ENCODE peak calls at places on chromosomes 1 and 21, in eight cellular contexts. One of them, this sample, is unnamed. For H3K4me1, the result is how much of the 10 kb centered on the place peaks cover.

GRCh38 chr1:96538883-96539282 is 182.7 kb upstream of the PTBP2 start:
- DNase-seq in HCT116: no peak
- DNase-seq in neural progenitor cell: no peak
- DNase-seq in GM12878: no peak
- DNase-seq in MM.1S: no peak
- DNase-seq in neuronal stem cell: no peak
- DNase-seq in SK-N-SH: peak
- DNase-seq in endothelial cell of umbilical vein: no peak
- DNase-seq in this sample: peak

GRCh38 chr1:146012703-146013565 is 8.6 kb downstream of the HJV start:
- DNase-seq in HCT116: peak
- DNase-seq in neural progenitor cell: peak
- DNase-seq in GM12878: no peak
- DNase-seq in MM.1S: peak
- DNase-seq in neuronal stem cell: peak
- DNase-seq in SK-N-SH: peak
- DNase-seq in endothelial cell of umbilical vein: peak
- DNase-seq in this sample: peak

GRCh38 chr1:166089804-166090203 is 77.0 kb downstream of the FAM78B start:
- DNase-seq in HCT116: no peak
- DNase-seq in neural progenitor cell: no peak
- DNase-seq in GM12878: peak
- DNase-seq in MM.1S: peak
- DNase-seq in neuronal stem cell: no peak
- DNase-seq in SK-N-SH: peak
- DNase-seq in endothelial cell of umbilical vein: no peak
- DNase-seq in this sample: no peak

GRCh38 chr1:225767591-225768540 is 9.8 kb upstream of the SRP9 start:
- DNase-seq in HCT116: no peak
- DNase-seq in neural progenitor cell: no peak
- DNase-seq in GM12878: no peak
- DNase-seq in MM.1S: no peak
- DNase-seq in neuronal stem cell: no peak
- DNase-seq in SK-N-SH: no peak
- DNase-seq in endothelial cell of umbilical vein: peak
- DNase-seq in this sample: peak

GRCh38 chr21:37828515-37828914 is 87.7 kb downstream of the KCNJ6 start:
- DNase-seq in HCT116: no peak
- DNase-seq in neural progenitor cell: no peak
- DNase-seq in GM12878: no peak
- DNase-seq in MM.1S: no peak
- DNase-seq in neuronal stem cell: no peak
- DNase-seq in SK-N-SH: no peak
- DNase-seq in endothelial cell of umbilical vein: no peak
- DNase-seq in this sample: no peak

GRCh38 chr1:25195835-25196234 is 36.5 kb downstream of the SYF2 start:
- DNase-seq in HCT116: no peak
- DNase-seq in neural progenitor cell: no peak
- DNase-seq in GM12878: no peak
- DNase-seq in MM.1S: no peak
- DNase-seq in neuronal stem cell: no peak
- DNase-seq in SK-N-SH: no peak
- DNase-seq in endothelial cell of umbilical vein: no peak
- DNase-seq in this sample: no peak

GRCh38 chr1:224333939-224334701 is 4.1 kb upstream of the NVL start:
- DNase-seq in HCT116: no peak
- DNase-seq in neural progenitor cell: no peak
- DNase-seq in GM12878: peak
- DNase-seq in MM.1S: no peak
- DNase-seq in neuronal stem cell: no peak
- DNase-seq in SK-N-SH: no peak
- DNase-seq in endothelial cell of umbilical vein: peak
- DNase-seq in this sample: peak

GRCh38 chr1:54774820-54775498 is 10.6 kb upstream of the PARS2 start:
- DNase-seq in HCT116: peak
- DNase-seq in neural progenitor cell: peak
- DNase-seq in GM12878: no peak
- DNase-seq in MM.1S: peak
- DNase-seq in neuronal stem cell: peak
- DNase-seq in SK-N-SH: peak
- DNase-seq in endothelial cell of umbilical vein: peak
- DNase-seq in this sample: peak

GRCh38 chr21:31618696-31619430 is 40.6 kb upstream of the SOD1 start:
- DNase-seq in HCT116: no peak
- DNase-seq in neural progenitor cell: no peak
- DNase-seq in GM12878: no peak
- DNase-seq in MM.1S: no peak
- DNase-seq in neuronal stem cell: no peak
- DNase-seq in SK-N-SH: no peak
- DNase-seq in endothelial cell of umbilical vein: no peak
- DNase-seq in this sample: peak

GRCh38 chr1:57674803-57675202 is 250.9 kb upstream of the DAB1 start:
- DNase-seq in HCT116: no peak
- DNase-seq in neural progenitor cell: no peak
- DNase-seq in GM12878: no peak
- DNase-seq in MM.1S: no peak
- DNase-seq in neuronal stem cell: no peak
- DNase-seq in SK-N-SH: no peak
- DNase-seq in endothelial cell of umbilical vein: no peak
- DNase-seq in this sample: peak

GRCh38 chr1:154237880-154238506 is 17.2 kb downstream of the UBAP2L start:
- DNase-seq in HCT116: no peak
- DNase-seq in neural progenitor cell: no peak
- DNase-seq in GM12878: no peak
- DNase-seq in MM.1S: no peak
- DNase-seq in neuronal stem cell: no peak
- DNase-seq in SK-N-SH: no peak
- DNase-seq in endothelial cell of umbilical vein: no peak
- DNase-seq in this sample: no peak

DNA sequence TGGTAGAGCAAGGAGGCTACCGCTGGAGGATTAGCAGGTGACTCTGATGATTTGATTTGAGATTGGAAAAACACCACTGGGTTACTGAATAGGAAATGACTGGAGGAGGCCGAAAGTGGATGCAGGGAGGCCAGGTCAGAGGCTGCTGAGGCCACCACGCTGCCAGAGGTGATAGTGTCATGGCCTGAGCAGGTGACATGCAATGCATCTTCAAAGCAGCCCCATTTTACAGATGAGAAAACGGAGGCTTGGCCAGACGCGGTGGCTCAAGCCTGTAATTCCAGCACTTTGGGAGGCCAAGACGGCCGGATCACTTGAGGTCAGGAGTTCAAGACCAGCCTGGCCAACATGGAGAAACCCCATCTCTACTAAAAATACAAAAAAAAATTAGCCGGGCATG is 12.8 kb downstream of the C1orf167 start:
- DNase-seq in HCT116: no peak
- DNase-seq in neural progenitor cell: no peak
- DNase-seq in GM12878: no peak
- DNase-seq in MM.1S: no peak
- DNase-seq in neuronal stem cell: no peak
- DNase-seq in SK-N-SH: no peak
- DNase-seq in endothelial cell of umbilical vein: no peak
- DNase-seq in this sample: no peak
- H3K4me1 ChIP-seq in HCT116: under half
- H3K4me1 ChIP-seq in neural progenitor cell: under half
- H3K4me1 ChIP-seq in GM12878: under half
- H3K4me1 ChIP-seq in MM.1S: under half
- H3K4me1 ChIP-seq in neuronal stem cell: under half
- H3K4me1 ChIP-seq in SK-N-SH: under half
- H3K4me1 ChIP-seq in endothelial cell of umbilical vein: under half
- H3K4me1 ChIP-seq in this sample: under half

GRCh38 chr1:45753248-45754037 is 3.0 kb upstream of the IPP start:
- DNase-seq in HCT116: no peak
- DNase-seq in neural progenitor cell: no peak
- DNase-seq in GM12878: no peak
- DNase-seq in MM.1S: no peak
- DNase-seq in neuronal stem cell: no peak
- DNase-seq in SK-N-SH: no peak
- DNase-seq in endothelial cell of umbilical vein: no peak
- DNase-seq in this sample: no peak

GRCh38 chr1:45752014-45752413 is 1.6 kb upstream of the IPP start:
- DNase-seq in HCT116: no peak
- DNase-seq in neural progenitor cell: no peak
- DNase-seq in GM12878: no peak
- DNase-seq in MM.1S: no peak
- DNase-seq in neuronal stem cell: no peak
- DNase-seq in SK-N-SH: no peak
- DNase-seq in endothelial cell of umbilical vein: no peak
- DNase-seq in this sample: no peak

GRCh38 chr1:45750298-45751038 is at the start of gene IPP:
- DNase-seq in HCT116: peak
- DNase-seq in neural progenitor cell: peak
- DNase-seq in GM12878: peak
- DNase-seq in MM.1S: peak
- DNase-seq in neuronal stem cell: peak
- DNase-seq in SK-N-SH: peak
- DNase-seq in endothelial cell of umbilical vein: peak
- DNase-seq in this sample: peak

GRCh38 chr1:45752441-45753052 is 2.1 kb upstream of the IPP start:
- DNase-seq in HCT116: no peak
- DNase-seq in neural progenitor cell: no peak
- DNase-seq in GM12878: no peak
- DNase-seq in MM.1S: peak
- DNase-seq in neuronal stem cell: no peak
- DNase-seq in SK-N-SH: no peak
- DNase-seq in endothelial cell of umbilical vein: no peak
- DNase-seq in this sample: peak

DNA sequence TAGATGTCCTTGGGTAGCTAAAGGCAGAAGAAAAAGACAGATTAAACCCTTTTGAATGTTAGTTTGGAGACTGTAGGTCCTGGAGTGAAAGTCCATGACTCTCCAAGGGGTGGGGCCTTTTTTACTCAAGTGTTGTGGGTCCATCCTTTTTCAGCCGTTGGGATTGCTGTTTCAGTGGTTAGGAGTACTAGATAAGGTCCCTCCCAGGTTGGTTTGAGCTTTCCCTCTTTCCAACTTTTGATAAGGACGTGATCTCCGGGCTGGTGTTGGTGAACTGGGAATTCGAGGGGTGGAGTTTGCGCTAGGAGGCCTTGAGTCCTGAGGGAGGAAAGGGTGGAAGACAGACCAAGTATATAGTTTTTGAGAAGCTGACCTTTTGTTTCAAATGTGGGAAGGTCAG is 5.2 kb upstream of the IPP start:
- DNase-seq in HCT116: no peak
- DNase-seq in neural progenitor cell: no peak
- DNase-seq in GM12878: no peak
- DNase-seq in MM.1S: no peak
- DNase-seq in neuronal stem cell: no peak
- DNase-seq in SK-N-SH: no peak
- DNase-seq in endothelial cell of umbilical vein: no peak
- DNase-seq in this sample: no peak
- H3K9ac ChIP-seq in HCT116: no peak
- H3K9ac ChIP-seq in neural progenitor cell: no peak
- H3K9ac ChIP-seq in GM12878: no peak
- H3K9ac ChIP-seq in MM.1S: no peak
- H3K9ac ChIP-seq in neuronal stem cell: no peak
- H3K9ac ChIP-seq in SK-N-SH: no peak
- H3K9ac ChIP-seq in endothelial cell of umbilical vein: no peak
- H3K9ac ChIP-seq in this sample: no peak

GRCh38 chr1:208131631-208132286 is 112.4 kb downstream of the PLXNA2 start:
- DNase-seq in HCT116: no peak
- DNase-seq in neural progenitor cell: no peak
- DNase-seq in GM12878: no peak
- DNase-seq in MM.1S: no peak
- DNase-seq in neuronal stem cell: no peak
- DNase-seq in SK-N-SH: no peak
- DNase-seq in endothelial cell of umbilical vein: no peak
- DNase-seq in this sample: no peak
- H2AFZ ChIP-seq in HCT116: peak
- H2AFZ ChIP-seq in neural progenitor cell: no peak
- H2AFZ ChIP-seq in GM12878: no peak
- H2AFZ ChIP-seq in MM.1S: peak
- H2AFZ ChIP-seq in neuronal stem cell: peak
- H2AFZ ChIP-seq in SK-N-SH: no peak
- H2AFZ ChIP-seq in endothelial cell of umbilical vein: no peak
- H2AFZ ChIP-seq in this sample: no peak

GRCh38 chr21:45467221-45467779 is 62.3 kb downstream of the COL18A1 start:
- DNase-seq in HCT116: no peak
- DNase-seq in neural progenitor cell: no peak
- DNase-seq in GM12878: no peak
- DNase-seq in MM.1S: no peak
- DNase-seq in neuronal stem cell: no peak
- DNase-seq in SK-N-SH: no peak
- DNase-seq in endothelial cell of umbilical vein: no peak
- DNase-seq in this sample: no peak

GRCh38 chr21:45466330-45467220 is 61.6 kb downstream of the COL18A1 start:
- DNase-seq in HCT116: no peak
- DNase-seq in neural progenitor cell: no peak
- DNase-seq in GM12878: no peak
- DNase-seq in MM.1S: no peak
- DNase-seq in neuronal stem cell: no peak
- DNase-seq in SK-N-SH: peak
- DNase-seq in endothelial cell of umbilical vein: no peak
- DNase-seq in this sample: no peak

GRCh38 chr21:45469273-45470086 is 64.5 kb downstream of the COL18A1 start:
- DNase-seq in HCT116: no peak
- DNase-seq in neural progenitor cell: peak
- DNase-seq in GM12878: no peak
- DNase-seq in MM.1S: no peak
- DNase-seq in neuronal stem cell: peak
- DNase-seq in SK-N-SH: no peak
- DNase-seq in endothelial cell of umbilical vein: no peak
- DNase-seq in this sample: peak

GRCh38 chr21:45468971-45469272 is 64.0 kb downstream of the COL18A1 start:
- DNase-seq in HCT116: no peak
- DNase-seq in neural progenitor cell: no peak
- DNase-seq in GM12878: no peak
- DNase-seq in MM.1S: no peak
- DNase-seq in neuronal stem cell: no peak
- DNase-seq in SK-N-SH: no peak
- DNase-seq in endothelial cell of umbilical vein: no peak
- DNase-seq in this sample: no peak

DNA sequence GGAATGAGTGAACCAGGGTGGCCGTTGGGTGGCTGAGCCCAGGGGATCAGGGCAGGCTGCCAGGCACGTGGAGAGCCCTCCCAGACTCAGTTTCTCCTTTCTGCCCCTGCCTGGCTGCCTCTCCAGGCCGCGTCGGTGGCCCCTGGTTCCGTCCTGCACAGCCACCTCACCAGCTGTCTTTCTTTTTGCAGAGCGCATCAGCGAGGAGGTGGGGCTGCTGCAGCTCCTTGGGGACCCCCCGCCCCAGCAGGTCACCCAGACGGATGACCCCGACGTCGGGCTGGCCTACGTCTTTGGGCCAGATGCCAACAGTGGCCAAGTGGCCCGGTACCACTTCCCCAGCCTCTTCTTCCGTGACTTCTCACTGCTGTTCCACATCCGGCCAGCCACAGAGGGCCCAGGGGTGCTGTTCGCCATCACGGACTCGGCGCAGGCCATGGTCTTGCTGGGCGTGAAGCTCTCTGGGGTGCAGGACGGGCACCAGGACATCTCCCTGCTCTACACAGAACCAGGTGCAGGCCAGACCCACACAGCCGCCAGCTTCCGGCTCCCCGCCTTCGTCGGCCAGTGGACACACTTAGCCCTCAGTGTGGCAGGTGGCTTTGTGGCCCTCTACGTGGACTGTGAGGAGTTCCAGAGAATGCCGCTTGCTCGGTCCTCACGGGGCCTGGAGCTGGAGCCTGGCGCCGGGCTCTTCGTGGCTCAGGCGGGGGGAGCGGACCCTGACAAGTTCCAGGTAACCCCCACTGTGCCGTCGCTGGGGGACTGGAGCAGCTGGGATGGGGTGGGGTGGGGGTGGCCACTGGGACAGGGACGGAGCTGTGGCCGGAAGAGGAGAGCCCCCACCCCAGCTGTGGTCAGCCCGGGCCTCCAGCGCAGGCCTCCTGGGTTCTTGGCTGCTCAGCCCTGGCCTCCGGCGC is 63.3 kb downstream of the COL18A1 start:
- DNase-seq in HCT116: no peak
- DNase-seq in neural progenitor cell: no peak
- DNase-seq in GM12878: no peak
- DNase-seq in MM.1S: no peak
- DNase-seq in neuronal stem cell: no peak
- DNase-seq in SK-N-SH: no peak
- DNase-seq in endothelial cell of umbilical vein: no peak
- DNase-seq in this sample: no peak
- H3K4me1 ChIP-seq in HCT116: under half
- H3K4me1 ChIP-seq in neural progenitor cell: under half
- H3K4me1 ChIP-seq in GM12878: under half
- H3K4me1 ChIP-seq in MM.1S: under half
- H3K4me1 ChIP-seq in neuronal stem cell: under half
- H3K4me1 ChIP-seq in SK-N-SH: under half
- H3K4me1 ChIP-seq in endothelial cell of umbilical vein: under half
- H3K4me1 ChIP-seq in this sample: under half

This sample was measured in fibroblast of lung.